ENCODE peak calls at places on chromosomes 16 and 17, in nine cellular contexts. G is C1 segment of cervical spinal cord; X is endothelial cell; A is AG09319; E is Calu3; Z is activated gamma-delta T cell treated with Interleukin-2 at 50 U/mL for 16 hours; Y is effector memory CD8-positive, alpha-beta T cell; B is putamen; F is stimulated activated CD8-positive, alpha-beta memory T cell treated with anti-CD3 and anti-CD28 coated beads, Interleukin-12 subunit alpha, Interleukin-12 subunit beta, amount 100 ng/mL, for 4 hours. M is an unnamed sample.
A peak's percentile ranks its signal among the peaks of the same experiment; 100 is the strongest.

GRCh38 chr17:51508048-51508447 is 247.7 kb downstream of the UTP18 start:
- DNase-seq in A (no peak), E (no peak), Y (no peak), Z (no peak), B (peak; percentile 20), X (no peak), G (no peak), F (no peak), M (no peak)

GRCh38 chr16:24731722-24732419 is 2.4 kb downstream of the TNRC6A start:
- DNase-seq in G (no peak), A (no peak), E (no peak), X (no peak), B (no peak), Y (no peak), Z (no peak), F (no peak), M (no peak)

GRCh38 chr17:47945529-47946508 is 4.4 kb downstream of the PNPO start:
- DNase-seq in Y (no peak), B (no peak), E (no peak), A (no peak), X (no peak), G (peak; percentile 11), F (no peak), Z (no peak), M (no peak)

GRCh38 chr17:32909787-32910369 is 18.1 kb upstream of the TMEM98 start:
- DNase-seq in F (peak; percentile 8), X (peak; percentile 81), A (peak; percentile 77), Z (peak; percentile 33), B (peak; percentile 80), E (peak; percentile 79), G (no peak), Y (peak; percentile 57), M (peak; percentile 66)

GRCh38 chr17:72976971-72977767 is 115.3 kb downstream of the SLC39A11 start:
- DNase-seq in G (peak; percentile 15), E (peak; percentile 65), F (no peak), A (peak; percentile 31), X (no peak), B (no peak), Z (no peak), Y (no peak), M (peak; percentile 63)

GRCh38 chr17:28973414-28973813 is 22.1 kb upstream of the PHF12 start:
- DNase-seq in F (no peak), X (no peak), Y (no peak), Z (no peak), B (no peak), E (no peak), G (no peak), A (no peak), M (no peak)

GRCh38 chr17:37694734-37695133 is 50.1 kb downstream of the HNF1B start:
- DNase-seq in Y (no peak), A (no peak), E (no peak), F (no peak), G (no peak), B (no peak), X (no peak), Z (no peak), M (no peak)

GRCh38 chr17:50967795-50968194 is 101.6 kb upstream of the TOB1 start:
- DNase-seq in B (no peak), A (no peak), Z (no peak), F (no peak), Y (no peak), E (no peak), G (no peak), X (no peak), M (no peak)

GRCh38 chr17:39621523-39622379 is 5.0 kb upstream of the PPP1R1B start:
- DNase-seq in G (peak; percentile 66), X (peak; percentile 93), B (peak; percentile 83), A (peak; percentile 44), E (peak; percentile 100), F (peak; percentile 72), Y (peak; percentile 92), Z (peak; percentile 88), M (no peak)

GRCh38 chr17:5912927-5913565 is 157.1 kb upstream of the WSCD1 start:
- DNase-seq in E (no peak), F (no peak), B (peak; percentile 79), X (no peak), Y (no peak), G (peak; percentile 26), Z (no peak), A (no peak), M (no peak)

GRCh38 chr16:16118337-16118736 is 105.0 kb downstream of the ABCC6 start:
- DNase-seq in B (no peak), Z (no peak), A (no peak), Y (no peak), X (no peak), E (no peak), F (no peak), G (no peak), M (no peak)

GRCh38 chr16:88848557-88848956 is 8.2 kb downstream of the GALNS start:
- DNase-seq in F (no peak), G (no peak), Y (no peak), A (no peak), B (no peak), E (no peak), X (no peak), Z (no peak), M (no peak)